ENCODE peak calls at places on chromosomes 5 and 9, in seven cellular contexts. I, Y, S, W, N, E and R are unnamed samples.

GRCh38 chr9:126327016-126327749 is 554 bp downstream of the MVB12B start:
- DNase-seq in I (no peak), Y (no peak), S (peak; percentile 38), W (peak; percentile 17), N (no peak), E (no peak), R (no peak)

GRCh38 chr9:38443181-38443580 is 18.9 kb upstream of the IGFBPL1 start:
- DNase-seq in I (no peak), Y (peak; percentile 20), S (no peak), W (no peak), N (peak; percentile 55), E (no peak), R (no peak)

GRCh38 chr9:122087406-122088200 is 5.5 kb downstream of the TTLL11 start:
- DNase-seq in I (no peak), Y (peak; percentile 9), S (no peak), W (no peak), N (no peak), E (no peak), R (no peak)

GRCh38 chr9:581673-582497 is 259.6 kb upstream of the DMRT1 start:
- DNase-seq in I (no peak), Y (no peak), S (peak; percentile 34), W (no peak), N (no peak), E (no peak), R (no peak)

GRCh38 chr5:149966901-149967419 is 6.4 kb downstream of the SLC26A2 start:
- DNase-seq in I (no peak), Y (no peak), S (no peak), W (no peak), N (no peak), E (no peak), R (no peak)

GRCh38 chr5:8807636-8808035 is 738.2 kb downstream of the SEMA5A start:
- DNase-seq in I (no peak), Y (peak; percentile 29), S (no peak), W (no peak), N (no peak), E (no peak), R (no peak)

GRCh38 chr9:137138701-137139467 is at the start of gene GRIN1:
- DNase-seq in I (peak; percentile 70), Y (peak; percentile 43), S (peak; percentile 68), W (no peak), N (no peak), E (no peak), R (peak; percentile 47)

GRCh38 chr9:116333254-116333653 is 179.7 kb downstream of the PAPPA start:
- DNase-seq in I (no peak), Y (no peak), S (no peak), W (no peak), N (no peak), E (no peak), R (no peak)

GRCh38 chr5:148730955-148731898 is 76.9 kb upstream of the HTR4 start:
- DNase-seq in I (no peak), Y (peak; percentile 86), S (peak; percentile 54), W (peak; percentile 86), N (peak; percentile 87), E (peak; percentile 78), R (peak; percentile 54)

GRCh38 chr9:131630206-131630831 is 85.0 kb downstream of the PRRT1B start:
- DNase-seq in I (no peak), Y (peak; percentile 60), S (no peak), W (no peak), N (no peak), E (no peak), R (no peak)

GRCh38 chr5:149500922-149501582 is 50.2 kb downstream of the CSNK1A1 start:
- DNase-seq in I (no peak), Y (no peak), S (no peak), W (no peak), N (no peak), E (no peak), R (no peak)

GRCh38 chr9:7592321-7593319 is 207.0 kb downstream of the DMAC1 start:
- DNase-seq in I (peak; percentile 11), Y (peak; percentile 2), S (no peak), W (no peak), N (no peak), E (no peak), R (no peak)

GRCh38 chr5:118144540-118144939 is 843.8 kb downstream of the DTWD2 start:
- DNase-seq in I (no peak), Y (no peak), S (no peak), W (no peak), N (no peak), E (no peak), R (no peak)